ENCODE peak calls at places on chromosomes 7 and 10, in eight cellular contexts. A is skeletal muscle cell; S is testis; B is NCI-H460; H is effector CD8-positive, alpha-beta T cell; V is stimulated activated CD8-positive, alpha-beta memory T cell treated with anti-CD3 and anti-CD28 coated beads, Interleukin-12 subunit alpha, Interleukin-12 subunit beta, amount 100 ng/mL, for 1 hour; C is stimulated activated CD4-positive, alpha-beta T cell treated with anti-CD3 and anti-CD28 coated beads, Interleukin-12 subunit alpha, Interleukin-12 subunit beta, amount 100 ng/mL, for 4 hours; O is cardiac muscle cell. R is an unnamed sample.

GRCh38 chr10:95618101-95618500 is 38.4 kb downstream of the ALDH18A1 start:
- DNase-seq in A (no peak), B (no peak), V (no peak), C (no peak), O (no peak), S (no peak), H (no peak), R (no peak)

GRCh38 chr7:2605608-2606538 is 25.9 kb upstream of the TTYH3 start:
- DNase-seq in V (no peak), C (no peak), S (no peak), O (no peak), B (no peak), H (no peak), A (no peak), R (no peak)

GRCh38 chr10:127987467-127988380 is 80.8 kb downstream of the PTPRE start:
- DNase-seq in H (no peak), C (no peak), S (no peak), B (no peak), A (no peak), V (no peak), O (no peak), R (no peak)

GRCh38 chr10:33325929-33326328 is 8.5 kb downstream of the NRP1 start:
- DNase-seq in B (no peak), V (no peak), A (no peak), H (no peak), O (no peak), S (no peak), C (no peak), R (no peak)

GRCh38 chr10:35492387-35493195 is 112.5 kb upstream of the GJD4 start:
- DNase-seq in A (no peak), V (no peak), C (no peak), B (no peak), S (no peak), H (no peak), O (no peak), R (no peak)

GRCh38 chr7:24063721-24064120 is 220.3 kb upstream of the NPY start:
- DNase-seq in O (no peak), H (no peak), S (no peak), C (no peak), B (no peak), A (no peak), V (no peak), R (no peak)

GRCh38 chr7:17421941-17422340 is 123.5 kb downstream of the AHR start:
- DNase-seq in H (no peak), O (no peak), S (no peak), A (no peak), B (no peak), C (no peak), V (no peak), R (no peak)

GRCh38 chr10:78551184-78552005 is 517.4 kb upstream of the ZMIZ1 start:
- DNase-seq in O (no peak), S (no peak), B (no peak), A (no peak), C (no peak), H (no peak), V (no peak), R (no peak)

GRCh38 chr10:18005781-18006456 is 54.2 kb downstream of the SLC39A12 start:
- DNase-seq in A (peak), H (no peak), S (peak), O (peak), B (no peak), V (no peak), C (no peak), R (no peak)

GRCh38 chr7:155951554-155952158 is 139.4 kb upstream of the SHH start:
- DNase-seq in V (no peak), O (peak), C (no peak), B (peak), A (peak), H (no peak), S (no peak), R (peak)

GRCh38 chr7:32316831-32317230 is 173.3 kb downstream of the LSM5 start:
- DNase-seq in A (no peak), S (no peak), O (no peak), V (no peak), B (no peak), H (no peak), C (no peak), R (no peak)

GRCh38 chr7:40716052-40716451 is 581.2 kb downstream of the SUGCT start:
- DNase-seq in O (peak), A (no peak), C (no peak), B (no peak), S (no peak), V (no peak), H (no peak), R (no peak)

GRCh38 chr10:48523820-48524758 is 80.8 kb downstream of the ARHGAP22 start:
- DNase-seq in H (no peak), C (no peak), B (no peak), O (peak), V (no peak), S (peak), A (no peak), R (no peak)

GRCh38 chr7:113015038-113015645 is 71.5 kb downstream of the GPR85 start:
- DNase-seq in S (no peak), B (peak), V (no peak), H (no peak), O (peak), A (no peak), C (no peak), R (peak)

GRCh38 chr7:120794100-120794729 is 63.7 kb downstream of the TSPAN12 start:
- DNase-seq in B (no peak), C (no peak), V (no peak), S (no peak), H (no peak), O (peak), A (no peak), R (no peak)

GRCh38 chr7:30937426-30937825 is 25.8 kb downstream of the AQP1 start:
- DNase-seq in O (no peak), S (no peak), A (no peak), C (no peak), H (no peak), V (no peak), B (no peak), R (no peak)